ENCODE peak calls at places on chromosomes 13 and 19, in four cellular contexts. One of them, this sample, is unnamed.
A peak's percentile ranks its signal among the peaks of the same experiment; 100 is the strongest.

GRCh38 chr19:29668746-29669609 is 3.7 kb downstream of the PLEKHF1 start:
- DNase-seq in activated T-cell treated with anti-CD3 and anti-CD28 coated beads, Interleukin-2, amount 50 U/mL, for 72 hours: no peak
- DNase-seq in neural crest cell: no peak
- DNase-seq in BJ: no peak
- DNase-seq in this sample: no peak

GRCh38 chr13:34758628-34759027 is 183.4 kb upstream of the NBEA start:
- DNase-seq in activated T-cell treated with anti-CD3 and anti-CD28 coated beads, Interleukin-2, amount 50 U/mL, for 72 hours: no peak
- DNase-seq in neural crest cell: no peak
- DNase-seq in BJ: no peak
- DNase-seq in this sample: no peak

GRCh38 chr19:42028304-42029216 is 34.5 kb upstream of the ATP1A3 start:
- DNase-seq in activated T-cell treated with anti-CD3 and anti-CD28 coated beads, Interleukin-2, amount 50 U/mL, for 72 hours: peak; percentile 65
- DNase-seq in neural crest cell: peak; percentile 33
- DNase-seq in BJ: no peak
- DNase-seq in this sample: no peak

GRCh38 chr13:73451120-73452029 is 392.6 kb downstream of the KLF5 start:
- DNase-seq in activated T-cell treated with anti-CD3 and anti-CD28 coated beads, Interleukin-2, amount 50 U/mL, for 72 hours: no peak
- DNase-seq in neural crest cell: no peak
- DNase-seq in BJ: no peak
- DNase-seq in this sample: no peak

GRCh38 chr13:36848228-36848982 is 29.4 kb downstream of the RFXAP start:
- DNase-seq in activated T-cell treated with anti-CD3 and anti-CD28 coated beads, Interleukin-2, amount 50 U/mL, for 72 hours: no peak
- DNase-seq in neural crest cell: no peak
- DNase-seq in BJ: no peak
- DNase-seq in this sample: no peak

GRCh38 chr13:51797664-51798488 is 6.1 kb downstream of the DHRS12 start:
- DNase-seq in activated T-cell treated with anti-CD3 and anti-CD28 coated beads, Interleukin-2, amount 50 U/mL, for 72 hours: peak; percentile 68
- DNase-seq in neural crest cell: no peak
- DNase-seq in BJ: no peak
- DNase-seq in this sample: peak; percentile 59

GRCh38 chr19:6536138-6536671 is 5.4 kb downstream of the TNFSF9 start:
- DNase-seq in activated T-cell treated with anti-CD3 and anti-CD28 coated beads, Interleukin-2, amount 50 U/mL, for 72 hours: peak; percentile 89
- DNase-seq in neural crest cell: no peak
- DNase-seq in BJ: no peak
- DNase-seq in this sample: no peak

GRCh38 chr19:3670796-3671679 is 29.2 kb downstream of the PIP5K1C start:
- DNase-seq in activated T-cell treated with anti-CD3 and anti-CD28 coated beads, Interleukin-2, amount 50 U/mL, for 72 hours: peak; percentile 76
- DNase-seq in neural crest cell: no peak
- DNase-seq in BJ: peak; percentile 36
- DNase-seq in this sample: no peak

GRCh38 chr19:23957660-23958281 is 43.1 kb downstream of the ZNF726 start:
- DNase-seq in activated T-cell treated with anti-CD3 and anti-CD28 coated beads, Interleukin-2, amount 50 U/mL, for 72 hours: no peak
- DNase-seq in neural crest cell: no peak
- DNase-seq in BJ: peak; percentile 86
- DNase-seq in this sample: peak; percentile 2

This sample was measured in kidney glomerular epithelial cell.